ENCODE peak calls at places on chromosomes 11 and 22, in eight cellular contexts. S is uterus, R is neural progenitor cell, W is heart left ventricle, J is thoracic aorta, N is left ventricle myocardium inferior, X is HCT116, C is right atrium auricular region. D is an unnamed sample.

GRCh38 chr22:46992121-46992731 is 229.8 kb downstream of the TBC1D22A start:
- DNase-seq in S (no peak), R (no peak), W (no peak), J (no peak), N (no peak), X (no peak), C (no peak), D (peak; percentile 62)

GRCh38 chr22:31572939-31573338 is 76.6 kb downstream of the SFI1 start:
- DNase-seq in S (no peak), R (no peak), W (no peak), J (no peak), N (no peak), X (no peak), C (no peak), D (no peak)

GRCh38 chr22:36580846-36581245 is 51.9 kb upstream of the EIF3D start:
- DNase-seq in S (no peak), R (no peak), W (no peak), J (no peak), N (no peak), X (no peak), C (no peak), D (peak; percentile 12)

GRCh38 chr22:22141771-22142591 is 102.6 kb upstream of the VPREB1 start:
- DNase-seq in S (no peak), R (no peak), W (no peak), J (no peak), N (no peak), X (no peak), C (no peak), D (no peak)

GRCh38 chr11:128686045-128686741 is 7.7 kb upstream of the FLI1 start:
- DNase-seq in S (no peak), R (peak; percentile 33), W (no peak), J (no peak), N (no peak), X (no peak), C (no peak), D (peak; percentile 52)

GRCh38 chr11:73344191-73344607 is 32.0 kb upstream of the RELT start:
- DNase-seq in S (no peak), R (no peak), W (peak; percentile 77), J (peak; percentile 29), N (peak; percentile 52), X (no peak), C (no peak), D (no peak)

GRCh38 chr11:118572075-118572913 is at the start of gene ARCN1:
- DNase-seq in S (peak; percentile 79), R (peak; percentile 92), W (peak; percentile 86), J (no peak), N (peak; percentile 77), X (peak; percentile 41), C (peak; percentile 77), D (peak; percentile 93)

GRCh38 chr11:2590131-2590950 is 109.5 kb downstream of the KCNQ1OT1 start:
- DNase-seq in S (no peak), R (no peak), W (no peak), J (no peak), N (no peak), X (no peak), C (no peak), D (peak; percentile 51)

GRCh38 chr11:117995472-117995871 is 9.3 kb downstream of the IL10RA start:
- DNase-seq in S (no peak), R (no peak), W (no peak), J (no peak), N (no peak), X (no peak), C (no peak), D (no peak)

GRCh38 chr11:122275513-122275912 is 159.5 kb upstream of the BLID start:
- DNase-seq in S (no peak), R (no peak), W (no peak), J (no peak), N (no peak), X (no peak), C (no peak), D (no peak)

GRCh38 chr11:11243790-11244469 is 109.1 kb downstream of the CSNK2A3 start:
- DNase-seq in S (peak; percentile 66), R (peak; percentile 82), W (peak; percentile 56), J (no peak), N (peak; percentile 39), X (no peak), C (peak; percentile 66), D (peak; percentile 82)

GRCh38 chr22:43014062-43014875 is 680 bp downstream of the PACSIN2 start:
- DNase-seq in S (peak; percentile 44), R (peak; percentile 80), W (peak; percentile 57), J (no peak), N (peak; percentile 37), X (no peak), C (no peak), D (peak; percentile 88)

GRCh38 chr11:66509131-66509561 is 1.3 kb upstream of the BBS1 start:
- DNase-seq in S (no peak), R (no peak), W (no peak), J (no peak), N (no peak), X (no peak), C (no peak), D (no peak)

GRCh38 chr11:116825854-116826750 is 3.0 kb upstream of the APOA4 start:
- DNase-seq in S (no peak), R (no peak), W (no peak), J (no peak), N (no peak), X (no peak), C (no peak), D (no peak)

GRCh38 chr22:40342521-40342920 is 3.8 kb upstream of the ADSL start:
- DNase-seq in S (no peak), R (no peak), W (no peak), J (no peak), N (no peak), X (no peak), C (no peak), D (no peak)

GRCh38 chr11:63916837-63917684 is at the start of gene RCOR2:
- DNase-seq in S (peak; percentile 84), R (peak; percentile 95), W (peak; percentile 91), J (no peak), N (peak; percentile 87), X (no peak), C (peak; percentile 73), D (peak; percentile 90)

GRCh38 chr11:65468874-65469333 is 29.9 kb upstream of the MALAT1 start:
- DNase-seq in S (no peak), R (peak; percentile 78), W (peak; percentile 69), J (no peak), N (peak; percentile 54), X (peak; percentile 81), C (no peak), D (peak; percentile 90)

GRCh38 chr11:44759743-44760476 is 33.1 kb downstream of the TSPAN18 start:
- DNase-seq in S (no peak), R (no peak), W (no peak), J (no peak), N (no peak), X (no peak), C (peak; percentile 44), D (no peak)

GRCh38 chr11:44760477-44760872 is 33.7 kb downstream of the TSPAN18 start:
- DNase-seq in S (no peak), R (no peak), W (no peak), J (no peak), N (no peak), X (no peak), C (peak; percentile 30), D (no peak)

GRCh38 chr11:44761546-44761961 is 34.8 kb downstream of the TSPAN18 start:
- DNase-seq in S (no peak), R (no peak), W (no peak), J (no peak), N (no peak), X (no peak), C (peak; percentile 58), D (no peak)

GRCh38 chr11:44758996-44759395 is 32.2 kb downstream of the TSPAN18 start:
- DNase-seq in S (no peak), R (no peak), W (no peak), J (no peak), N (no peak), X (no peak), C (peak; percentile 38), D (no peak)

GRCh38 chr11:44760917-44761545 is 34.3 kb downstream of the TSPAN18 start:
- DNase-seq in S (peak; percentile 47), R (peak; percentile 94), W (peak; percentile 72), J (peak; percentile 54), N (no peak), X (peak; percentile 44), C (peak; percentile 86), D (no peak)
- TF ChIP-seq CTCF in S (no peak), R (peak; percentile 47), W (no peak), J (no peak), N (peak; percentile 22), X (no peak), C (peak; percentile 15), D (no peak)

DNA sequence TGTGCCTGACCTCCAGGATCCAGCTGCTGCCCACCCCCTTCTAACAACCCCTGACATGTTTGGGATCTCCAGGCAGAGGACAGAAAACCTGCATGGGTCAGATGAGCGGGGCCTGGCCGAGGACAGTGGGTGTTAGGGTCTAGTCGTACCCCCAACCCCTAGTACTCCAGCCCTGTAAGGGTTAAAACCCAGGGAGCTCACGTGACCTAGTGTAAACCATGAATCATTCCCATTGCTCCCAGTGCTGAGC is 89.1 kb upstream of the CRYBB3 start:
- DNase-seq in S (no peak), R (no peak), W (no peak), J (no peak), N (no peak), X (no peak), C (no peak), D (no peak)
- H3K4me1 ChIP-seq in S (no peaks in the 10 kb centered on the region), R (peaks cover 22% of the 10 kb centered on the region), W (peaks cover 28% of the 10 kb centered on the region), J (peaks cover 46% of the 10 kb centered on the region), N (peaks cover 51% of the 10 kb centered on the region), X (peaks cover 16% of the 10 kb centered on the region), C (no peaks in the 10 kb centered on the region), D (peaks cover 29% of the 10 kb centered on the region)

GRCh38 chr11:133041165-133041564 is 491.1 kb downstream of the OPCML start:
- DNase-seq in S (no peak), R (no peak), W (no peak), J (no peak), N (no peak), X (no peak), C (no peak), D (no peak)
- TF ChIP-seq CTCF in S (no peak), R (no peak), W (no peak), J (no peak), N (no peak), X (no peak), C (no peak), D (no peak)

GRCh38 chr22:49959782-49960158 is 802 bp upstream of the PIM3 start:
- DNase-seq in S (no peak), R (no peak), W (no peak), J (no peak), N (no peak), X (no peak), C (no peak), D (no peak)
- H3K4me1 ChIP-seq in S (no peaks in the 10 kb centered on the region), R (peaks cover 5% of the 10 kb centered on the region), W (peaks cover 38% of the 10 kb centered on the region), J (peaks cover 34% of the 10 kb centered on the region), N (peaks cover 73% of the 10 kb centered on the region), X (peaks cover 25% of the 10 kb centered on the region), C (no peaks in the 10 kb centered on the region), D (peaks cover 19% of the 10 kb centered on the region)